ENCODE peak calls at places on chromosome 12, in nine cellular contexts. V is upper lobe of right lung, I is A549, G is left ventricle myocardium inferior, C is transverse colon, N is psoas muscle, Z is Panc1, H is fibroblast of mammary gland, S is kidney. A is an unnamed sample.
A peak's percentile ranks its signal among the peaks of the same experiment; 100 is the strongest.

GRCh38 chr12:34244608-34245007 is 222.3 kb downstream of the ALG10 start:
- DNase-seq in V (no peak), I (no peak), G (no peak), C (no peak), N (no peak), Z (no peak), H (no peak), S (no peak), A (no peak)

GRCh38 chr12:115245005-115245404 is 561.0 kb upstream of the TBX3 start:
- DNase-seq in V (no peak), I (no peak), G (no peak), C (no peak), N (no peak), Z (no peak), H (no peak), S (no peak), A (no peak)

GRCh38 chr12:110355080-110355479 is 48.4 kb downstream of the ANAPC7 start:
- DNase-seq in V (no peak), I (peak; percentile 68), G (no peak), C (no peak), N (no peak), Z (peak; percentile 13), H (no peak), S (no peak), A (no peak)

GRCh38 chr12:67459173-67459572 is 189.4 kb upstream of the DYRK2 start:
- DNase-seq in V (no peak), I (no peak), G (no peak), C (no peak), N (peak; percentile 56), Z (no peak), H (no peak), S (no peak), A (no peak)

GRCh38 chr12:68479261-68479581 is 131.5 kb upstream of the RAP1B start:
- DNase-seq in V (no peak), I (no peak), G (no peak), C (no peak), N (no peak), Z (no peak), H (no peak), S (no peak), A (no peak)

GRCh38 chr12:13471471-13471870 is 274.9 kb downstream of the EMP1 start:
- DNase-seq in V (no peak), I (no peak), G (no peak), C (no peak), N (no peak), Z (no peak), H (no peak), S (no peak), A (no peak)

GRCh38 chr12:40632933-40633332 is 59.3 kb upstream of the CNTN1 start:
- DNase-seq in V (no peak), I (no peak), G (no peak), C (no peak), N (no peak), Z (no peak), H (no peak), S (no peak), A (no peak)

GRCh38 chr12:111840831-111841230 is 1.2 kb upstream of the MAPKAPK5 start:
- DNase-seq in V (no peak), I (no peak), G (no peak), C (peak; percentile 56), N (no peak), Z (no peak), H (peak; percentile 13), S (no peak), A (no peak)

GRCh38 chr12:6791931-6792520 is 2.7 kb downstream of the CD4 start:
- DNase-seq in V (no peak), I (no peak), G (no peak), C (no peak), N (no peak), Z (no peak), H (no peak), S (no peak), A (no peak)

GRCh38 chr12:57655541-57656240 is 22.7 kb upstream of the B4GALNT1 start:
- DNase-seq in V (no peak), I (no peak), G (no peak), C (no peak), N (no peak), Z (no peak), H (no peak), S (no peak), A (no peak)

GRCh38 chr12:3071107-3071506 is 6.1 kb upstream of the TSPAN9 start:
- DNase-seq in V (no peak), I (no peak), G (no peak), C (no peak), N (no peak), Z (no peak), H (no peak), S (no peak), A (no peak)
- TF ChIP-seq CTCF in V (no peak), I (no peak), G (no peak), C (no peak), N (no peak), Z (no peak), H (no peak), S (no peak), A (no peak)

GRCh38 chr12:575948-576612 is 87.2 kb downstream of the NINJ2 start:
- DNase-seq in V (peak; percentile 91), I (peak; percentile 84), G (peak; percentile 84), C (peak; percentile 84), N (peak; percentile 91), Z (peak; percentile 24), H (peak; percentile 58), S (peak; percentile 92), A (peak; percentile 7)
- H3K4me3 ChIP-seq in V (peak overlapping the region; percentile 17), I (no peak overlapping the region), G (peak overlapping the region; percentile 19), C (no peak overlapping the region), N (peak overlapping the region; percentile 48), Z (no peak overlapping the region), H (no peak overlapping the region), S (peak overlapping the region; percentile 29), A (no peak overlapping the region)

GRCh38 chr12:48996794-48997718 is 2.1 kb downstream of the DDN start:
- DNase-seq in V (peak; percentile 89), I (peak; percentile 94), G (peak; percentile 80), C (peak; percentile 82), N (peak; percentile 88), Z (no peak), H (peak; percentile 57), S (peak; percentile 91), A (no peak)

GRCh38 chr12:48997719-48998496 is 1.3 kb downstream of the DDN start:
- DNase-seq in V (no peak), I (peak; percentile 87), G (no peak), C (peak; percentile 63), N (no peak), Z (no peak), H (no peak), S (no peak), A (no peak)

GRCh38 chr12:48998497-48999353 is 450 bp downstream of the DDN start:
- DNase-seq in V (no peak), I (no peak), G (no peak), C (peak; percentile 60), N (no peak), Z (no peak), H (peak; percentile 42), S (no peak), A (no peak)

GRCh38 chr12:49000346-49000745 is 1.2 kb upstream of the DDN start:
- DNase-seq in V (no peak), I (no peak), G (no peak), C (no peak), N (no peak), Z (no peak), H (no peak), S (no peak), A (no peak)

DNA sequence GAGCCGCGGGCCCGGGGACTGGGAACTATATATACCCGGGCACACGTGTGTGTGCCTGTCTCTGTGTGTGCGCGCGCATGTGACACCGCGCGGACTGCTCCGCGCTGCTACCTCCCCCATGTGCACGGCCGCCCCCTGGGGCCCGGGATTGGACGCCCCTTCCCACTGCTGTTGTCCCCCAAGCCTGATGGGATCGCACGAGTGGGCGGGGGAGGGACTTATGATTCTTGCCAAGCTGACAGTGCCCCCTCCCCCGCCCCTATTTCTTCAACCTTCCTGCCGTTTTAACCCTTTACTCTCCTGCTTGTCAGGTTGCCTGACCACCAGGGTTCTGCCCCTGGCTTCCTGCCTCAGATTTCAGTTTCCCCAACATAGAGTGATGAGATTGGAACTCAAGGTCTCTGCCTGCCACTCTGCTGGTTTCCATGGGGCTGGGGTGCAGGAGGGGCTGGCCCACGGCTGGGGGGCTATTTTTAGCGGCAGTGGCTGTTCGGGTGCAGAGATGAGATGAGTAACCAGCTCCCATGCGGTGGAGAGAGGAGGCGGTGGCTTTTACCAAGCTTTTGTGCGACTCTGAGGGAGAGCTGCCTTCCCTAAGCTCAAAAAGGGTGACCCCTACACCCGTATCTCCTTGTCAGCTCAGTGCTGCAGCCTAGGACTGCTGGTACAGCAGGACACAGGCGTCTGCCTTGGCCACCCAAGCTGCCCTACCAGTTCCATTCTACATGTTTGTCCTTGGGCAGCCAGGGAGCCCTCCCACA is at the start of gene DDN:
- DNase-seq in V (no peak), I (no peak), G (no peak), C (no peak), N (peak; percentile 79), Z (no peak), H (no peak), S (no peak), A (no peak)
- TF ChIP-seq CTCF in V (no peak), I (no peak), G (no peak), C (no peak), N (no peak), Z (no peak), H (no peak), S (no peak), A (no peak)

GRCh38 chr12:92140919-92141536 is 4.6 kb downstream of the BTG1 start:
- DNase-seq in V (no peak), I (no peak), G (no peak), C (no peak), N (no peak), Z (no peak), H (no peak), S (no peak), A (no peak)

GRCh38 chr12:92141585-92142244 is 3.9 kb downstream of the BTG1 start:
- DNase-seq in V (no peak), I (no peak), G (no peak), C (no peak), N (no peak), Z (no peak), H (no peak), S (no peak), A (no peak)

GRCh38 chr12:92144045-92144630 is 1.5 kb downstream of the BTG1 start:
- DNase-seq in V (peak; percentile 67), I (peak; percentile 74), G (peak; percentile 57), C (peak; percentile 80), N (peak; percentile 64), Z (no peak), H (peak; percentile 99), S (peak; percentile 76), A (peak; percentile 84)

GRCh38 chr12:92143280-92143679 is 2.4 kb downstream of the BTG1 start:
- DNase-seq in V (no peak), I (no peak), G (no peak), C (no peak), N (no peak), Z (no peak), H (no peak), S (no peak), A (no peak)

DNA sequence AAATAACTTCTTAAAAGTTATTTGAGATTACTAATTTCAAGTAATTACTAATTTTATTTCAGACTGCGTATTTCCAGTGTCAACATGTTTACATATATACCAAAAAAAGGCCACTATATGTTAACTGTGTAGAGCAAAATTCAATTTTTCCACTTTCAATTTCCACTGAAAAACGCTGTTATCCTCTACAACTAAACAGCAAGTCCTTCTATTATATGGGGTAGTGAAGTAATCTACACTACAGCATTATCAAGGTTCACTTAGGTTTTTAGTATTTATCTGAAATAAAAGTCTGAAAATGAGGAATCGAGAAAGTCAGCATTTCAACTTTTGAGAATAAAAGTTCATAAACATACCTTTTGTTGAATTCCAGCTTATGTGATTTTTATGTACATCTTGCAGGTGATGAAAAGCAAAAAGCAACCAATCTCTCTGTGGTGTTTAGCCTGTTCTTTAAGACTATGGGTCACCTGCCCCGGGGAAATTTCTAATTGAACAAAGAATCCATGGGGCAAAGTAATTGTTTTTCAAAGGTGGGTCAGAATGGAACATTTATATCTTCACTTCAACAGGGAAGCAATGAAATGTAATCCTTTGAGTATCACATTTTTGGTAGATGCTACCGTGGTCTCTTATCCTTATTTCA is 3.3 kb downstream of the BTG1 start:
- DNase-seq in V (no peak), I (no peak), G (no peak), C (no peak), N (no peak), Z (no peak), H (no peak), S (no peak), A (no peak)
- H3K4me3 ChIP-seq in V (peak overlapping the region; percentile 73), I (peak overlapping the region; percentile 91), G (peak overlapping the region; percentile 97), C (peak overlapping the region; percentile 74), N (peak overlapping the region; percentile 86), Z (peak overlapping the region; percentile 86), H (peak overlapping the region; percentile 97), S (peak overlapping the region; percentile 79), A (peak overlapping the region; percentile 78)

A was measured in LNCaP clone FGC.